ENCODE peak calls at places on chromosomes 4 and X, in six cellular contexts. M is NB4, K is Peyer's patch, T is uterus, P is fibroblast of pulmonary artery, O is tibial artery. L is an unnamed sample.

GRCh38 chr4:141652161-141652778 is 15.9 kb downstream of the IL15 start:
- DNase-seq in M (no peak), K (no peak), T (no peak), P (peak), O (no peak), L (no peak)

GRCh38 chr4:152903658-152904057 is 32.5 kb upstream of the FHDC1 start:
- DNase-seq in M (no peak), K (no peak), T (no peak), P (no peak), O (no peak), L (no peak)

GRCh38 chr4:99054428-99054994 is 34.1 kb downstream of the ADH5 start:
- DNase-seq in M (no peak), K (no peak), T (no peak), P (no peak), O (no peak), L (peak)

GRCh38 chr4:145852256-145852839 is 86.3 kb downstream of the ZNF827 start:
- DNase-seq in M (no peak), K (no peak), T (no peak), P (peak), O (no peak), L (no peak)

GRCh38 chr4:182265881-182266280 is 22.7 kb downstream of the TENM3 start:
- DNase-seq in M (no peak), K (no peak), T (no peak), P (no peak), O (no peak), L (peak)

GRCh38 chr4:8079031-8079885 is 79.4 kb downstream of the ABLIM2 start:
- DNase-seq in M (peak), K (no peak), T (no peak), P (peak), O (peak), L (no peak)

GRCh38 chr4:83905952-83906351 is 370.0 kb downstream of the GPAT3 start:
- DNase-seq in M (peak), K (no peak), T (no peak), P (no peak), O (no peak), L (peak)

GRCh38 chr4:11338990-11339782 is 89.5 kb downstream of the HS3ST1 start:
- DNase-seq in M (no peak), K (no peak), T (no peak), P (no peak), O (no peak), L (peak)

GRCh38 chr4:157739237-157739636 is 433.6 kb downstream of the GASK1B start:
- DNase-seq in M (peak), K (no peak), T (no peak), P (peak), O (no peak), L (no peak)

GRCh38 chr4:113831469-113831868 is 69.9 kb upstream of the CAMK2D start:
- DNase-seq in M (no peak), K (no peak), T (no peak), P (no peak), O (no peak), L (no peak)

GRCh38 chr4:33941854-33942253 is 2302.5 kb downstream of the ARAP2 start:
- DNase-seq in M (no peak), K (no peak), T (no peak), P (no peak), O (no peak), L (no peak)

GRCh38 chr4:7223566-7223965 is 31.2 kb downstream of the SORCS2 start:
- DNase-seq in M (no peak), K (no peak), T (no peak), P (no peak), O (no peak), L (no peak)

GRCh38 chr4:47749858-47750257 is 88.0 kb downstream of the CORIN start:
- DNase-seq in M (no peak), K (no peak), T (no peak), P (no peak), O (no peak), L (no peak)
- H3K4me3 ChIP-seq in M (no peak), K (no peak), T (no peak), P (no peak), O (no peak), L (no peak)

GRCh38 chr4:120290553-120290952 is 223.9 kb upstream of the MAD2L1 start:
- DNase-seq in M (no peak), K (no peak), T (no peak), P (no peak), O (no peak), L (no peak)

GRCh38 chr4:120291541-120291940 is 224.9 kb upstream of the MAD2L1 start:
- DNase-seq in M (no peak), K (no peak), T (no peak), P (no peak), O (no peak), L (no peak)

GRCh38 chr4:120286813-120287212 is 220.2 kb upstream of the MAD2L1 start:
- DNase-seq in M (no peak), K (no peak), T (no peak), P (no peak), O (no peak), L (no peak)
- TF ChIP-seq CTCF in M (no peak), K (no peak), T (no peak), P (no peak), O (no peak), L (no peak)

DNA sequence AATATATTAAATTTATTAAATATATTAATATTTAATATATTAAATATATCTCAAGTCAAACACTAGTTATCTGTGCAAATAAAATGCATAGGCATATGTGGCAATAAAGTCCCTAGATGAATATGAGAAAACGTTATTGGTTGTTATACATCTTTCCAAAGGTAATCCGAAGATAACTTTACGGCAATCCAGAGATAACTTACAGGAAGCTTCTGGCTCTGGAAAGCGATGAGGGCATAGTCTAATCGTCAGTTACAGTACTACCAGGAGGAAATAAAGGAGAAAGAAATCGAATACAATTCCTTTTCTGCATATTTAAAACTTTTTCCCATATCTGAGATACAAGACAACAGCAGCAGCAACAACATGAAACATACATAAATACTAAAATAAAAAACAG is 35.3 kb downstream of the CNOT6L start:
- DNase-seq in M (no peak), K (no peak), T (no peak), P (no peak), O (no peak), L (no peak)
- H3K4me3 ChIP-seq in M (no peak), K (no peak), T (no peak), P (no peak), O (no peak), L (no peak)

DNA sequence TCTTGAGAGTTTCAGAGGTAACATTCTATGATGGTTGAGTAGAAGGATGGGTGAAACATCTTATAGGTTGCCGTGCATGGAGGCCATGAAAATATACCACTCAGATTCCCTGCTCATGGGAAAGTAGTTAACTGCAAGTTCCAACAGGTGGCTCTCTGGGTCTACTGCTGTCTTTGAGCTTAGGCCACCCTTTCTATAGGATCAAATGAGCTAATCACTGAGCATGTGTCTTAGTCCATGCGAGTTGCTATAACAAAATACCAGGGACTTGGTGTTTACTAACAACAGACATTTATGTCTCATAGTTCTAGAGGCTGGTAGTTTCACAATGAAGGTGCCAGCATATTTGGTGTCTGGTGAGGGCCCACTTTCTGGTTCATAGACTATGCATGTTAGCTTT is 144.8 kb upstream of the UNC5C start:
- DNase-seq in M (peak), K (no peak), T (no peak), P (peak), O (no peak), L (peak)
- TF ChIP-seq CTCF in M (no peak), K (no peak), T (no peak), P (peak), O (no peak), L (peak)

GRCh38 chr4:4668355-4669210 is 126.7 kb upstream of the STX18 start:
- DNase-seq in M (peak), K (no peak), T (no peak), P (no peak), O (no peak), L (peak)
- H3K4me3 ChIP-seq in M (no peak), K (no peak), T (no peak), P (no peak), O (no peak), L (no peak)

DNA sequence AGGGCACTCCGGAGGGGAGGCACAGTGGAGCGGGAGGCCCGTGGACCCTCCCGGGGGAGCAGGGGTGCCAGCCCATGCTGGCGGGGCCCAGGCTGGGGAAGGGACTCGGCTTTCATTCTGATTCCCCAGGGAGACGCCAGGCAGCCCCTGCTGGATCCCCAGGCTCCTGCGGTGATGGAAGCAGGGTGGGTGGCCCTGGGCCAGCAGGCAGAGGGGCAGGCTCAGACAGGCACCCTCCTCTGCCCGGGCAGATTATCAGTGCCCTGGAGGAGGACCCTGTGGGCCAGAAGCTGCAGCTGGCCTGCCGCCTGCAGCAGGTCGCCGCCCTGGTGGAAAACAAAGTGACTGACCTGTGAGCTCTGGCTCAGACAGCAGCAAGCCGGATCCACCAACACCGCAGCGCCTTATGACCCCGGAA is 2.1 kb upstream of the SRPK3 start:
- DNase-seq in M (peak), K (no peak), T (no peak), P (no peak), O (no peak), L (no peak)
- TF ChIP-seq CTCF in M (peak), K (no peak), T (no peak), P (no peak), O (no peak), L (peak)

GRCh38 chr4:186202490-186203140 is 11.2 kb downstream of the CYP4V2 start:
- DNase-seq in M (no peak), K (no peak), T (no peak), P (no peak), O (no peak), L (no peak)

GRCh38 chr4:186203391-186203802 is 12.0 kb downstream of the CYP4V2 start:
- DNase-seq in M (no peak), K (no peak), T (no peak), P (peak), O (no peak), L (no peak)

GRCh38 chr4:186204103-186204559 is 12.8 kb downstream of the CYP4V2 start:
- DNase-seq in M (no peak), K (no peak), T (no peak), P (peak), O (no peak), L (no peak)

GRCh38 chr4:186200436-186201409 is 9.4 kb downstream of the CYP4V2 start:
- DNase-seq in M (no peak), K (no peak), T (no peak), P (no peak), O (no peak), L (no peak)

DNA sequence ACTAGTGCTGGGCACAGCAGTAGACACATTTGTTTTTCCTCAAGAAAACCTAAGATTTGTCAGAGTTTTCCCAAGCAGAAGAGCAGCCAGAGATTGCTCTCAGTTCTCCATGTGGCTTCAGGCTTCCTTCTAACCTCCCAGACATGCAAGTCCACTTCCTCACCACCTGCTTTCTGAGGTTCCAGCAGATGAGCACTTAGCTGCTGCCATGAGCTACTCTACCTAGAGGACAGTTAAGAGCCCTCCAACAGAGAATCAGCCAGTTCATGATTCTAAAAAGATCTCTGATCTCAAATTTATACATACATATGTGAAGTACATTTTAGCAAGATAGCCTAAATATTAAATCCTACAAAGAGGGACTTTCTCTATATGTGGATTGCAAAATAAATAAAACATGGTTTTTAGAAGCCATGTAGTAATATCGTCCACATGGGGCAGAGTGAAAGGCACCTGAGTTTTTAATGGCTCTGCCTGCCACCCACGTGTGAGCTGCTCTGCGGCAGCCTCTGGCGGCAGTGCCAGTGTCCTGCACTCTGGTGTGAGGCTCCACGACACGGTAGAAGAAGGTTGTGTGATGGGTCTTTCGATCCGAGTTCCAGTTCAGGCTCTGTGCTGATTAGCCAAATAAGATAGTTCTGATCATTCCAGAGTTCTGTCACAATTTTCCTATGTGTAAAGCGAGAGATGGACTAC is 10.3 kb downstream of the CYP4V2 start:
- DNase-seq in M (peak), K (peak), T (no peak), P (peak), O (no peak), L (peak)
- H3K4me3 ChIP-seq in M (no peak), K (no peak), T (no peak), P (no peak), O (no peak), L (no peak)

DNA sequence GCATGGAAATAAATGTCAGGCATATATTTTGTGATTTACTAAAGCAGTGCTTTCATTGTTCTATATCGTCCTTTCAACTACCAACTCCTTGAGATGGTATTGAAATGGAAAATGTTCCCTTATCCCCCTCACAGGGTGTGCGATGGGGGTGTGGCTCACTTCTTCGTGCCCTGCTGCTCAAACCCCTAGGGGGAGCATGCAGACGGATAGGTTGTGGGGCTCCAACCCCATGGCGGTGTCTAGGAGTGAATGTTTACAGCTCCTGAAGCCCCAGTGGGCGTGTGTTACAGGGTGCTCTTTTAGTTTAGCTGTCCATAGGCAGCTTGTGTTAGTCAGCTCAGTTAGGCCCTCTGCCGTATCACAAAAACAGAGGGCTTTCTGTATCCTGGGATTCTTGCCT is 287.7 kb upstream of the EMCN start:
- DNase-seq in M (no peak), K (no peak), T (no peak), P (no peak), O (no peak), L (no peak)
- TF ChIP-seq CTCF in M (no peak), K (no peak), T (no peak), P (no peak), O (no peak), L (no peak)

GRCh38 chr4:173528378-173529321 is 1.4 kb downstream of the HAND2 start:
- DNase-seq in M (no peak), K (no peak), T (peak), P (peak), O (no peak), L (no peak)
- H3K4me3 ChIP-seq in M (no peak), K (peak), T (peak), P (peak), O (peak), L (no peak)

L was measured in GM12865.